ENCODE peak calls at places on chromosomes 7 and 10, in four cellular contexts. V is SJCRH30, R is mammary epithelial cell, Y is aorta. X is an unnamed sample.

GRCh38 chr10:15585303-15585715 is 134.4 kb downstream of the ITGA8 start:
- DNase-seq in V (peak; percentile 43), R (peak; percentile 20), Y (peak; percentile 86), X (peak; percentile 63)

GRCh38 chr7:121046893-121047468 is 58.5 kb downstream of the CPED1 start:
- DNase-seq in V (no peak), R (no peak), Y (no peak), X (no peak)

GRCh38 chr7:53095731-53096501 is 60.5 kb downstream of the POM121L12 start:
- DNase-seq in V (no peak), R (no peak), Y (no peak), X (no peak)

GRCh38 chr7:112789824-112790650 is at the start of gene TMEM168:
- DNase-seq in V (peak; percentile 87), R (peak; percentile 85), Y (peak; percentile 95), X (peak; percentile 85)

GRCh38 chr7:77498659-77499379 is 38.3 kb upstream of the PTPN12 start:
- DNase-seq in V (no peak), R (no peak), Y (no peak), X (no peak)

GRCh38 chr10:49394933-49395740 is 752 bp downstream of the DRGX start:
- DNase-seq in V (peak; percentile 83), R (peak; percentile 12), Y (no peak), X (peak; percentile 48)

GRCh38 chr10:68784476-68784875 is 42.9 kb upstream of the STOX1 start:
- DNase-seq in V (no peak), R (no peak), Y (no peak), X (no peak)

GRCh38 chr10:122192142-122192541 is 79.0 kb upstream of the BTBD16 start:
- DNase-seq in V (no peak), R (no peak), Y (no peak), X (no peak)

GRCh38 chr7:45663167-45663921 is 89.2 kb downstream of the ADCY1 start:
- DNase-seq in V (peak; percentile 53), R (no peak), Y (no peak), X (peak; percentile 50)

GRCh38 chr7:151890355-151891004 is 13.6 kb upstream of the PRKAG2 start:
- DNase-seq in V (no peak), R (no peak), Y (peak; percentile 64), X (no peak)

GRCh38 chr10:127048630-127049029 is 143.4 kb downstream of the DOCK1 start:
- DNase-seq in V (no peak), R (no peak), Y (no peak), X (no peak)

GRCh38 chr10:99981581-99982199 is 28.1 kb downstream of the DNMBP start:
- DNase-seq in V (no peak), R (no peak), Y (no peak), X (no peak)

GRCh38 chr7:75639071-75639892 is 99.5 kb downstream of the HIP1 start:
- DNase-seq in V (peak; percentile 70), R (peak; percentile 45), Y (peak; percentile 86), X (peak; percentile 57)

GRCh38 chr7:47799529-47799928 is 148.7 kb downstream of the PKD1L1 start:
- DNase-seq in V (no peak), R (no peak), Y (no peak), X (no peak)

GRCh38 chr7:88111136-88111748 is 108.6 kb downstream of the SRI start:
- DNase-seq in V (no peak), R (peak; percentile 23), Y (no peak), X (no peak)

GRCh38 chr10:97149065-97149680 is 36.6 kb downstream of the SLIT1 start:
- DNase-seq in V (no peak), R (no peak), Y (no peak), X (no peak)

GRCh38 chr7:29500719-29501118 is 62.9 kb upstream of the PRR15 start:
- DNase-seq in V (no peak), R (no peak), Y (no peak), X (no peak)

GRCh38 chr7:131302876-131303707 is 24.6 kb upstream of the MKLN1 start:
- DNase-seq in V (no peak), R (peak; percentile 38), Y (no peak), X (no peak)

GRCh38 chr10:124736491-124737136 is 7.6 kb downstream of the FAM53B start:
- DNase-seq in V (peak; percentile 14), R (peak; percentile 65), Y (peak; percentile 88), X (no peak)

DNA sequence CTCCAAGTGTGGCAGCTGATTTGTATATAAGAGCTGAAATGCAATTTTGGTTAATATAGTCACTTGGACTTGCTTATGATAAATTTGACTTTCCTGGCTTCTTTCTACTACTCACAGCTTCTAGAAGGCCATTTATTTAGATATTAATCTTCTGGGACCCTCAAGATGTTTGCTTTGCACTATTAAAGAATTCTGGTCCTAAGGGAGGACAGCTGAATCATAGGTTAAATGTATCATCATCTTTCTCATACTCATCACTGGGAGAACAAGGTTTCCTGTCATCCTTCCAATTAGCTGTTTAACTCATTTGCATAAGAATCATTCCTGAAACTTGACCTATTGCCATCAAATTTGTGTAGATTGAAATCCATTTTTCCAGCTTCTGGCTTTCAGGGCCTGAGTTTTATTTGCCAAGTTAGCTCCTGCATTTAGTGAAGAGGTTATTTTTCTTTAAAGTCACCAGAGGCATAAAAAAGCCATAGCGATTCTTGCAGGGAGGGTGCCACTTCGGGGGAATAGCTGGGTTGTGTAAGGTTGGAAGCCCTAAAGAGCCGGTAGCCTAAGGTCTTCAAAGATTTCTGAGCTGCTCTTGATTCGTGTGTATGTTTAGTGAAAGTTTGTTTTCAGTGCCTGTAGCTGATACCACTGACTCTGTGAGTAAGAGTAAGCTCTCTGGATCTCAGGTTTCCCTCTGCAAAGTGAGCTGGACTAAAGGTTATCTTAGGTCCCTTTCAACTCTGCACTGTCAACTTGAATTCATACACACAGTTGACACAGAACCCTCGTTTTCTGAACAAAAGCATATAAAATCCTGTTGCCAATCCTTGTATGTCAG is 4.2 kb downstream of the MAP3K8 start:
- DNase-seq in V (no peak), R (no peak), Y (no peak), X (no peak)
- H3K4me1 ChIP-seq in V (peaks cover 6% of the 10 kb centered on the region), R (peaks cover 20% of the 10 kb centered on the region), Y (no peaks in the 10 kb centered on the region), X (no peaks in the 10 kb centered on the region)

GRCh38 chr10:80497187-80498038 is 40.3 kb upstream of the SH2D4B start:
- DNase-seq in V (peak; percentile 35), R (peak; percentile 50), Y (peak; percentile 78), X (no peak)
- H3K4me1 ChIP-seq in V (peaks cover 1% of the 10 kb centered on the region), R (peaks cover 78% of the 10 kb centered on the region), Y (peaks cover 4% of the 10 kb centered on the region), X (no peaks in the 10 kb centered on the region)

GRCh38 chr10:95288273-95288672 is 2.5 kb downstream of the PDLIM1 start:
- DNase-seq in V (no peak), R (no peak), Y (no peak), X (no peak)

GRCh38 chr10:95286707-95287106 is 4.1 kb downstream of the PDLIM1 start:
- DNase-seq in V (no peak), R (no peak), Y (no peak), X (no peak)

GRCh38 chr10:95289003-95289920 is 1.5 kb downstream of the PDLIM1 start:
- DNase-seq in V (no peak), R (peak; percentile 42), Y (no peak), X (no peak)

GRCh38 chr10:95285556-95285955 is 5.2 kb downstream of the PDLIM1 start:
- DNase-seq in V (no peak), R (no peak), Y (no peak), X (no peak)

GRCh38 chr10:95287281-95287680 is 3.5 kb downstream of the PDLIM1 start:
- DNase-seq in V (no peak), R (no peak), Y (no peak), X (no peak)
- H3K4me1 ChIP-seq in V (no peaks in the 10 kb centered on the region), R (peaks cover 42% of the 10 kb centered on the region), Y (peaks cover 4% of the 10 kb centered on the region), X (no peaks in the 10 kb centered on the region)

DNA sequence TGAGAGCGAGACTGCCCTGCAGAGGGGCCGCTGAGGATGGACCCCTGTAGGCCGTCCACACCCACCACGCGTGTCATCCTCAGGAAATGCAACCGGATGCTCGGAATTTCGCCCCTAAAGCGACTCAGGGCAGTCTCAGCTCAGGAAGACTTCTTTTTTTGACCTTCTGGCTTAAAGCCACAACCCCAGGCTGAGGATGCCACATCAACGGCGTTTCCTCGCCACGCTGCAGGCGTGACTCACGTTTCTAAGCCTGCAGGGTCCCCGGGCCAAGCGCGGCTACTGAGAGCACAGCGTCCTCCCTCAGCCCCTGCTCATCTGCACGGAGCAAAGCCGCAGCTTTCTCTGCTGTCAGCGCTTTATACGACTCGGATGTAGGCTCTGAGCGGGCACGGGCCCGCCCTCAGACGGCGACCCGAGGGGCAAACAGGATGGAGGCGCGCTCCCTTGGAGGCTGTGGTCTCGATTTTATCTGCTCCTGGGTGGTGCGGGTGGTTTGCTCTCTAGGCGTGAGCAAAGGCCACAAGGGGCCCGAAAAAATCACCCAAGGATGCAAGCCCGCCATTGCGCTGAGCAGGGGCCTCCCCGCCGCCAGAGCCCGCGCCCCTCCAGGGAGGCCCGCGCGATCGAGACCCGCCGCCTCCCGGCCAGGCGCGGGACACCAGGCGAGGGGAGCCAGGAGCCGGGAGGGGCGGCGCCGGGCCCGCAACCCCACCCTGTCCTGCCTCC is 726 bp upstream of the INSIG1 start:
- DNase-seq in V (peak; percentile 47), R (peak; percentile 68), Y (peak; percentile 90), X (peak; percentile 51)
- H3K4me1 ChIP-seq in V (peaks cover 3% of the 10 kb centered on the region), R (peaks cover 20% of the 10 kb centered on the region), Y (no peaks in the 10 kb centered on the region), X (peaks cover 5% of the 10 kb centered on the region)

GRCh38 chr10:58152698-58153263 is 114.9 kb downstream of the IPMK start:
- DNase-seq in V (peak; percentile 6), R (peak; percentile 52), Y (no peak), X (peak; percentile 68)

GRCh38 chr10:58153751-58154150 is 113.9 kb downstream of the IPMK start:
- DNase-seq in V (no peak), R (no peak), Y (no peak), X (no peak)

GRCh38 chr10:58150290-58150689 is 117.4 kb downstream of the IPMK start:
- DNase-seq in V (no peak), R (no peak), Y (no peak), X (no peak)
- H3K4me1 ChIP-seq in V (no peaks in the 10 kb centered on the region), R (no peaks in the 10 kb centered on the region), Y (no peaks in the 10 kb centered on the region), X (peaks cover 5% of the 10 kb centered on the region)

DNA sequence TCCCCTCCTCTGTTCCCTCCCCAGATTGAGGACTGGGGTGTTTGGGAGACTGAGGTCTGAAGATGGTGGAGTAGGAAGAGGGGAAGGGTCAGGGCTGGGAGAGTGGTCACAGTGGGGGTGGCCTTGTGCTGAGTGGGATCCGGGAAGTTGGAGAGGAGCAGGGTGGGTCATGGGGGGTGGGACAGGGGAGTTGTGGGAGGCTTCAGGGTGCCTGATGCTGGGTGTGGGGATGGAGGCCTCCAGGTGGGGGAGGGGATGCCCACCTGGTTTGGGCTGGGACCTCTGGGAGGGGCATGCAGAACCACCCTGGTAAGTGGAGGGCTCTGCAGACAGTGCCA is 2.6 kb downstream of the ZNF775 start:
- DNase-seq in V (no peak), R (no peak), Y (no peak), X (no peak)
- H3K4me1 ChIP-seq in V (peaks cover 45% of the 10 kb centered on the region), R (peaks cover 28% of the 10 kb centered on the region), Y (no peaks in the 10 kb centered on the region), X (peaks cover 4% of the 10 kb centered on the region)

DNA sequence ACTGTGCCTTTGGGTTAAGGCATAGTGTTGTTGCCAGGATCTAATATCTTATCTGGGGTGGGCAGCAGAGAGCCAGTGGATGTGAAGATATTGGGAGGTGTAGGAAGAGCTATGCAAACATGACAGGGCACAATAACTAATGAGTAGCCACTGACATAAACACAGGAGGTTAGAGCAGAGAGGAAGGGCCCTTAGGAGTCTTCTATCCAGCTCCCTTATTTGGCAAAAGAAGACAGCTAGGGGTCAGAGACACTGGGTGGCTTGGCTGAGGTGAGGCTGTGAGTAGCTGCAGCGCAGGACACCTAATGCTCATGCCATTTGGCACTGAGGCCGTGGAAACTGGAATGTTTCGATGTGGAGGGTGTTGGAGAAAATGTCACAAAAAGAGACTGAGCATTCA is 176.3 kb upstream of the TCF7L2 start:
- DNase-seq in V (no peak), R (no peak), Y (no peak), X (no peak)
- H3K4me1 ChIP-seq in V (peaks cover 17% of the 10 kb centered on the region), R (peaks cover 4% of the 10 kb centered on the region), Y (no peaks in the 10 kb centered on the region), X (peaks cover 9% of the 10 kb centered on the region)